ENCODE peak calls at places on chromosomes 11 and 22, in eight cellular contexts. M, H, P, A, W, T, R and J are unnamed samples.

GRCh38 chr22:38056969-38057841 is at the start of gene PICK1:
- DNase-seq in M (peak; percentile 79), H (peak; percentile 75), P (peak; percentile 4), A (peak; percentile 90), W (peak; percentile 92), T (peak; percentile 86), R (peak; percentile 84), J (peak; percentile 76)

GRCh38 chr11:5351208-5351607 is at the start of gene OR51B6:
- DNase-seq in M (no peak), H (no peak), P (no peak), A (no peak), W (no peak), T (no peak), R (no peak), J (no peak)

GRCh38 chr22:47195676-47196492 is 433.4 kb downstream of the TBC1D22A start:
- DNase-seq in M (no peak), H (no peak), P (no peak), A (no peak), W (peak; percentile 49), T (no peak), R (no peak), J (no peak)

GRCh38 chr22:39457546-39458442 is 982 bp downstream of the MGAT3 start:
- DNase-seq in M (no peak), H (peak; percentile 72), P (no peak), A (no peak), W (no peak), T (no peak), R (no peak), J (no peak)

GRCh38 chr11:66932543-66932942 is 25.6 kb downstream of the PC start:
- DNase-seq in M (no peak), H (no peak), P (no peak), A (no peak), W (no peak), T (no peak), R (no peak), J (no peak)

GRCh38 chr11:107791343-107792048 is 67.1 kb downstream of the SLC35F2 start:
- DNase-seq in M (peak; percentile 74), H (no peak), P (no peak), A (no peak), W (no peak), T (peak; percentile 13), R (no peak), J (no peak)

GRCh38 chr22:27834364-27835185 is 33.0 kb upstream of the MN1 start:
- DNase-seq in M (no peak), H (no peak), P (no peak), A (no peak), W (no peak), T (no peak), R (no peak), J (no peak)

GRCh38 chr11:133579165-133580031 is 47.1 kb upstream of the OPCML start:
- DNase-seq in M (no peak), H (no peak), P (no peak), A (no peak), W (no peak), T (no peak), R (no peak), J (no peak)

GRCh38 chr22:19503869-19504268 is 20.3 kb downstream of the CLDN5 start:
- DNase-seq in M (no peak), H (no peak), P (no peak), A (no peak), W (no peak), T (no peak), R (no peak), J (no peak)

GRCh38 chr11:122754553-122755322 is 83.6 kb upstream of the CRTAM start:
- DNase-seq in M (no peak), H (no peak), P (no peak), A (peak; percentile 25), W (no peak), T (no peak), R (no peak), J (peak; percentile 31)

GRCh38 chr22:48434156-48434867 is 1393.4 kb downstream of the BRD1 start:
- DNase-seq in M (no peak), H (no peak), P (no peak), A (no peak), W (no peak), T (no peak), R (no peak), J (no peak)

GRCh38 chr11:63682045-63682915 is 980 bp downstream of the RTN3 start:
- DNase-seq in M (peak; percentile 24), H (peak; percentile 46), P (no peak), A (peak; percentile 38), W (no peak), T (peak; percentile 33), R (peak; percentile 33), J (no peak)

GRCh38 chr22:44338183-44338812 is 25.5 kb upstream of the SHISAL1 start:
- DNase-seq in M (no peak), H (no peak), P (peak; percentile 5), A (no peak), W (no peak), T (no peak), R (peak; percentile 33), J (no peak)

GRCh38 chr11:69938206-69938605 is 119.0 kb upstream of the FGF3 start:
- DNase-seq in M (no peak), H (no peak), P (no peak), A (no peak), W (no peak), T (no peak), R (peak; percentile 10), J (no peak)

GRCh38 chr11:1831338-1832180 is 3.2 kb upstream of the SYT8 start:
- DNase-seq in M (peak; percentile 25), H (no peak), P (no peak), A (no peak), W (no peak), T (no peak), R (no peak), J (peak; percentile 14)

GRCh38 chr22:50699754-50700386 is 27.2 kb downstream of the SHANK3 start:
- DNase-seq in M (peak; percentile 39), H (no peak), P (no peak), A (no peak), W (no peak), T (no peak), R (peak; percentile 10), J (no peak)

GRCh38 chr11:115497303-115497702 is 6.9 kb downstream of the CADM1 start:
- DNase-seq in M (no peak), H (no peak), P (no peak), A (no peak), W (no peak), T (no peak), R (no peak), J (no peak)

GRCh38 chr11:118933486-118933885 is 7.8 kb upstream of the BCL9L start:
- DNase-seq in M (no peak), H (peak; percentile 2), P (no peak), A (no peak), W (no peak), T (no peak), R (peak; percentile 39), J (no peak)

GRCh38 chr11:94895451-94895850 is 77.9 kb downstream of the CWC15 start:
- DNase-seq in M (no peak), H (no peak), P (no peak), A (no peak), W (no peak), T (no peak), R (no peak), J (no peak)

GRCh38 chr11:109552376-109552775 is 130.4 kb downstream of the C11orf87 start:
- DNase-seq in M (no peak), H (no peak), P (no peak), A (no peak), W (no peak), T (no peak), R (no peak), J (no peak)

GRCh38 chr22:41523464-41524221 is 20.6 kb downstream of the POLR3H start:
- DNase-seq in M (no peak), H (no peak), P (no peak), A (no peak), W (no peak), T (no peak), R (peak; percentile 55), J (no peak)

GRCh38 chr22:22745225-22746060 is 101.0 kb downstream of the GGTLC2 start:
- DNase-seq in M (peak; percentile 54), H (no peak), P (no peak), A (peak; percentile 40), W (no peak), T (no peak), R (no peak), J (peak; percentile 49)

GRCh38 chr11:115613986-115614625 is 109.9 kb upstream of the CADM1 start:
- DNase-seq in M (no peak), H (no peak), P (peak; percentile 72), A (no peak), W (no peak), T (no peak), R (no peak), J (no peak)

GRCh38 chr11:8870461-8871282 is 40.3 kb upstream of the AKIP1 start:
- DNase-seq in M (peak; percentile 59), H (peak; percentile 51), P (peak; percentile 29), A (peak; percentile 68), W (no peak), T (peak; percentile 48), R (peak; percentile 57), J (no peak)

GRCh38 chr11:59172345-59173079 is 580 bp downstream of the DTX4 start:
- DNase-seq in M (peak; percentile 70), H (no peak), P (no peak), A (peak; percentile 47), W (no peak), T (no peak), R (no peak), J (peak; percentile 26)

GRCh38 chr11:107844041-107844440 is 14.5 kb downstream of the SLC35F2 start:
- DNase-seq in M (no peak), H (no peak), P (peak; percentile 81), A (no peak), W (no peak), T (no peak), R (no peak), J (no peak)

GRCh38 chr11:125262194-125262824 is 97.8 kb downstream of the PKNOX2 start:
- DNase-seq in M (no peak), H (no peak), P (no peak), A (no peak), W (no peak), T (no peak), R (no peak), J (no peak)

GRCh38 chr11:36376315-36376887 is 80.3 kb downstream of the PRR5L start:
- DNase-seq in M (peak; percentile 54), H (no peak), P (peak; percentile 32), A (peak; percentile 26), W (no peak), T (no peak), R (peak; percentile 26), J (peak; percentile 20)

GRCh38 chr11:60242607-60243292 is at the start of gene MS4A4E:
- DNase-seq in M (no peak), H (no peak), P (no peak), A (no peak), W (no peak), T (no peak), R (no peak), J (no peak)

GRCh38 chr11:128294001-128294684 is 293.2 kb downstream of the ETS1 start:
- DNase-seq in M (no peak), H (no peak), P (no peak), A (no peak), W (no peak), T (no peak), R (no peak), J (no peak)

GRCh38 chr11:77819411-77819920 is 1.1 kb downstream of the RSF1 start:
- DNase-seq in M (peak; percentile 87), H (peak; percentile 62), P (peak; percentile 66), A (peak; percentile 81), W (peak; percentile 90), T (peak; percentile 79), R (peak; percentile 86), J (peak; percentile 82)

GRCh38 chr11:4063348-4063747 is 31.3 kb upstream of the RRM1 start:
- DNase-seq in M (no peak), H (no peak), P (no peak), A (peak; percentile 23), W (no peak), T (no peak), R (no peak), J (no peak)

GRCh38 chr11:60127311-60127811 is 38.9 kb downstream of the MS4A2 start:
- DNase-seq in M (no peak), H (no peak), P (no peak), A (peak; percentile 18), W (no peak), T (no peak), R (no peak), J (no peak)

GRCh38 chr11:117395476-117395875 is 67.8 kb downstream of the CEP164 start:
- DNase-seq in M (no peak), H (no peak), P (no peak), A (no peak), W (no peak), T (no peak), R (no peak), J (no peak)